ENCODE peak calls at places on chromosome 13, in four cellular contexts. G, K, E and P are unnamed samples.

GRCh38 chr13:41565221-41565620 is 107.9 kb downstream of the RGCC start:
- DNase-seq in G (no peak), K (no peak), E (peak), P (no peak)

GRCh38 chr13:40974460-40975407 is 44.4 kb downstream of the ELF1 start:
- DNase-seq in G (peak), K (peak), E (no peak), P (no peak)

GRCh38 chr13:40123962-40124647 is 468.6 kb downstream of the COG6 start:
- DNase-seq in G (no peak), K (no peak), E (no peak), P (no peak)

GRCh38 chr13:62643007-62643483 is 1227.4 kb upstream of the PCDH20 start:
- DNase-seq in G (no peak), K (no peak), E (peak), P (no peak)

GRCh38 chr13:74466015-74466414 is 331.8 kb upstream of the KLF12 start:
- DNase-seq in G (no peak), K (no peak), E (no peak), P (no peak)

GRCh38 chr13:32903720-32904119 is 112.5 kb upstream of the KL start:
- DNase-seq in G (no peak), K (no peak), E (no peak), P (no peak)

GRCh38 chr13:79477968-79478367 is 3.0 kb upstream of the NDFIP2 start:
- DNase-seq in G (no peak), K (no peak), E (peak), P (no peak)

GRCh38 chr13:33152389-33152788 is 133.2 kb downstream of the STARD13 start:
- DNase-seq in G (no peak), K (no peak), E (no peak), P (no peak)

GRCh38 chr13:51959773-51960172 is 51.5 kb downstream of the ATP7B start:
- DNase-seq in G (no peak), K (no peak), E (no peak), P (no peak)

GRCh38 chr13:39144941-39145533 is 106.8 kb downstream of the NHLRC3 start:
- DNase-seq in G (peak), K (no peak), E (peak), P (no peak)

GRCh38 chr13:113846639-113847318 is 17.1 kb downstream of the GAS6 start:
- DNase-seq in G (no peak), K (peak), E (no peak), P (no peak)

GRCh38 chr13:68304287-68304893 is 1074.3 kb upstream of the PCDH9 start:
- DNase-seq in G (no peak), K (no peak), E (no peak), P (no peak)

GRCh38 chr13:44397766-44398223 is 24.2 kb downstream of the SERP2 start:
- DNase-seq in G (no peak), K (no peak), E (no peak), P (no peak)

GRCh38 chr13:73171926-73172325 is 113.1 kb downstream of the KLF5 start:
- DNase-seq in G (no peak), K (no peak), E (no peak), P (no peak)

GRCh38 chr13:21095311-21095710 is 33.9 kb upstream of the LATS2 start:
- DNase-seq in G (no peak), K (no peak), E (no peak), P (no peak)

GRCh38 chr13:110387451-110388140 is 80.5 kb downstream of the COL4A2 start:
- DNase-seq in G (no peak), K (no peak), E (no peak), P (no peak)

GRCh38 chr13:62171697-62172096 is 756.0 kb upstream of the PCDH20 start:
- DNase-seq in G (no peak), K (no peak), E (no peak), P (no peak)

GRCh38 chr13:98405690-98406344 is 171.1 kb downstream of the STK24 start:
- DNase-seq in G (no peak), K (no peak), E (no peak), P (no peak)

GRCh38 chr13:94479559-94480095 is at the start of gene DCT:
- DNase-seq in G (no peak), K (no peak), E (no peak), P (no peak)

GRCh38 chr13:27264181-27264580 is 6.4 kb upstream of the RASL11A start:
- DNase-seq in G (no peak), K (no peak), E (peak), P (no peak)

GRCh38 chr13:22041741-22042140 is 370.9 kb downstream of the FGF9 start:
- DNase-seq in G (no peak), K (no peak), E (no peak), P (no peak)

GRCh38 chr13:50513528-50513863 is 330.0 kb downstream of the DLEU7 start:
- DNase-seq in G (no peak), K (no peak), E (no peak), P (no peak)